ENCODE peak calls at places on chromosomes 4 and X, in four cellular contexts. A is frontal cortex, Z is testis, C is mesendoderm. Q is an unnamed sample.

GRCh38 chr4:74501579-74501978 is 56.6 kb downstream of the AREG start:
- DNase-seq in A (no peak), Z (no peak), C (no peak), Q (peak; percentile 70)

GRCh38 chrX:42686706-42687105 is 91.3 kb downstream of the PPP1R2C start:
- DNase-seq in A (no peak), Z (no peak), C (no peak), Q (peak; percentile 21)

GRCh38 chr4:84403656-84404055 is 95.4 kb downstream of the NKX6-1 start:
- DNase-seq in A (no peak), Z (no peak), C (no peak), Q (peak; percentile 54)

GRCh38 chr4:98656443-98656842 is 2.0 kb downstream of the TSPAN5 start:
- DNase-seq in A (no peak), Z (no peak), C (no peak), Q (no peak)

GRCh38 chr4:1047976-1048780 is 36.8 kb downstream of the FGFRL1 start:
- DNase-seq in A (peak; percentile 20), Z (no peak), C (no peak), Q (no peak)

GRCh38 chr4:6999172-7000086 is 43.7 kb upstream of the TADA2B start:
- DNase-seq in A (no peak), Z (no peak), C (peak; percentile 56), Q (peak; percentile 35)

GRCh38 chr4:177194906-177195305 is 114.8 kb upstream of the NEIL3 start:
- DNase-seq in A (no peak), Z (no peak), C (no peak), Q (peak; percentile 74)

GRCh38 chr4:25926473-25926872 is 12.5 kb downstream of the SMIM20 start:
- DNase-seq in A (no peak), Z (no peak), C (no peak), Q (no peak)

GRCh38 chrX:69179380-69179911 is 14.2 kb upstream of the PJA1 start:
- DNase-seq in A (peak; percentile 35), Z (no peak), C (peak; percentile 84), Q (peak; percentile 20)

GRCh38 chrX:23465105-23465791 is 130.6 kb downstream of the PTCHD1 start:
- DNase-seq in A (no peak), Z (no peak), C (no peak), Q (no peak)

GRCh38 chr4:163157157-163157556 is 9.5 kb downstream of the NAF1 start:
- DNase-seq in A (no peak), Z (no peak), C (no peak), Q (no peak)

GRCh38 chrX:45801554-45801953 is 600.9 kb upstream of the DIPK2B start:
- DNase-seq in A (no peak), Z (no peak), C (no peak), Q (peak; percentile 58)

GRCh38 chr4:73817341-73817740 is 19.1 kb upstream of the CXCL6 start:
- DNase-seq in A (no peak), Z (no peak), C (peak; percentile 7), Q (peak; percentile 32)

GRCh38 chrX:37834937-37835336 is 12.4 kb downstream of the DYNLT3 start:
- DNase-seq in A (no peak), Z (no peak), C (no peak), Q (peak; percentile 1)

Q was measured in renal cortical epithelial cell.